ENCODE peak calls at places on chromosomes 12 and 14, in six cellular contexts. H, F, A, C, T and E are unnamed samples.

GRCh38 chr14:38904959-38905358 is 198.1 kb downstream of the SEC23A start:
- DNase-seq in C (no peak), H (no peak), F (no peak), T (no peak), A (no peak), E (no peak)

GRCh38 chr14:75141967-75142366 is 15.1 kb upstream of the NEK9 start:
- DNase-seq in F (no peak), C (no peak), T (no peak), H (no peak), A (no peak), E (no peak)

GRCh38 chr14:37195327-37195726 is 2.4 kb upstream of the MIPOL1 start:
- DNase-seq in A (peak; percentile 14), C (no peak), F (no peak), H (no peak), T (no peak), E (no peak)

GRCh38 chr12:32367381-32367780 is 32.0 kb upstream of the FGD4 start:
- DNase-seq in H (no peak), A (no peak), T (no peak), F (no peak), C (no peak), E (no peak)

GRCh38 chr14:71113376-71113775 is 206.1 kb downstream of the PCNX1 start:
- DNase-seq in C (no peak), F (no peak), T (no peak), H (no peak), A (peak; percentile 63), E (no peak)

GRCh38 chr14:78005325-78005724 is 164.8 kb upstream of the NRXN3 start:
- DNase-seq in F (no peak), H (no peak), C (no peak), T (no peak), A (no peak), E (peak; percentile 2)

GRCh38 chr12:83841620-83842019 is 1071.0 kb downstream of the SLC6A15 start:
- DNase-seq in C (no peak), T (no peak), H (no peak), F (no peak), A (no peak), E (no peak)

GRCh38 chr12:20436367-20436766 is 68.0 kb downstream of the PDE3A start:
- DNase-seq in H (no peak), T (no peak), C (no peak), F (no peak), A (peak; percentile 16), E (no peak)

GRCh38 chr14:100313464-100314230 is 7.4 kb upstream of the SLC25A29 start:
- DNase-seq in C (no peak), T (no peak), F (no peak), H (no peak), A (no peak), E (no peak)

GRCh38 chr14:71714225-71714624 is 218.0 kb upstream of the RGS6 start:
- DNase-seq in A (peak; percentile 35), H (no peak), F (peak; percentile 93), T (no peak), C (no peak), E (no peak)